ENCODE peak calls at places on chromosomes 6 and 20, in eight cellular contexts. One of them, this sample, is unnamed.

GRCh38 chr6:107045733-107046312 is 17.8 kb downstream of the MTRES1 start:
- DNase-seq in endothelial cell: no peak
- DNase-seq in AG08396: no peak
- DNase-seq in kidney tubule cell: no peak
- DNase-seq in DMS153: no peak
- DNase-seq in NCI-H526 treated with DMSO at 0.1 percent for 48 hours: no peak
- DNase-seq in tibial artery: no peak
- DNase-seq in stimulated activated naive B cell treated with anti-CD40 and anti-IgM and Interleukin-4, amounts not matched to agents 10 μg/mL and 1 μg/mL and 100 μg/mL, for 72 hours: no peak
- DNase-seq in this sample: no peak

GRCh38 chr6:73610444-73611275 is 43.1 kb downstream of the SLC17A5 start:
- DNase-seq in endothelial cell: no peak
- DNase-seq in AG08396: peak
- DNase-seq in kidney tubule cell: peak
- DNase-seq in DMS153: peak
- DNase-seq in NCI-H526 treated with DMSO at 0.1 percent for 48 hours: peak
- DNase-seq in tibial artery: no peak
- DNase-seq in stimulated activated naive B cell treated with anti-CD40 and anti-IgM and Interleukin-4, amounts not matched to agents 10 μg/mL and 1 μg/mL and 100 μg/mL, for 72 hours: no peak
- DNase-seq in this sample: peak

GRCh38 chr6:39452746-39453145 is 130.2 kb upstream of the KCNK16 start:
- DNase-seq in endothelial cell: no peak
- DNase-seq in AG08396: no peak
- DNase-seq in kidney tubule cell: peak
- DNase-seq in DMS153: no peak
- DNase-seq in NCI-H526 treated with DMSO at 0.1 percent for 48 hours: no peak
- DNase-seq in tibial artery: no peak
- DNase-seq in stimulated activated naive B cell treated with anti-CD40 and anti-IgM and Interleukin-4, amounts not matched to agents 10 μg/mL and 1 μg/mL and 100 μg/mL, for 72 hours: no peak
- DNase-seq in this sample: no peak

GRCh38 chr6:79421707-79422484 is 115.3 kb downstream of the LCA5 start:
- DNase-seq in endothelial cell: no peak
- DNase-seq in AG08396: peak
- DNase-seq in kidney tubule cell: peak
- DNase-seq in DMS153: peak
- DNase-seq in NCI-H526 treated with DMSO at 0.1 percent for 48 hours: peak
- DNase-seq in tibial artery: no peak
- DNase-seq in stimulated activated naive B cell treated with anti-CD40 and anti-IgM and Interleukin-4, amounts not matched to agents 10 μg/mL and 1 μg/mL and 100 μg/mL, for 72 hours: no peak
- DNase-seq in this sample: peak

GRCh38 chr6:22447191-22447590 is 122.2 kb upstream of the HDGFL1 start:
- DNase-seq in endothelial cell: no peak
- DNase-seq in AG08396: no peak
- DNase-seq in kidney tubule cell: no peak
- DNase-seq in DMS153: no peak
- DNase-seq in NCI-H526 treated with DMSO at 0.1 percent for 48 hours: no peak
- DNase-seq in tibial artery: no peak
- DNase-seq in stimulated activated naive B cell treated with anti-CD40 and anti-IgM and Interleukin-4, amounts not matched to agents 10 μg/mL and 1 μg/mL and 100 μg/mL, for 72 hours: no peak
- DNase-seq in this sample: no peak

GRCh38 chr20:41200446-41201202 is 63.3 kb downstream of the PLCG1 start:
- DNase-seq in endothelial cell: no peak
- DNase-seq in AG08396: no peak
- DNase-seq in kidney tubule cell: no peak
- DNase-seq in DMS153: no peak
- DNase-seq in NCI-H526 treated with DMSO at 0.1 percent for 48 hours: no peak
- DNase-seq in tibial artery: no peak
- DNase-seq in stimulated activated naive B cell treated with anti-CD40 and anti-IgM and Interleukin-4, amounts not matched to agents 10 μg/mL and 1 μg/mL and 100 μg/mL, for 72 hours: no peak
- DNase-seq in this sample: no peak

GRCh38 chr6:28712982-28713381 is 187.3 kb downstream of the GPX5 start:
- DNase-seq in endothelial cell: no peak
- DNase-seq in AG08396: no peak
- DNase-seq in kidney tubule cell: no peak
- DNase-seq in DMS153: no peak
- DNase-seq in NCI-H526 treated with DMSO at 0.1 percent for 48 hours: no peak
- DNase-seq in tibial artery: no peak
- DNase-seq in stimulated activated naive B cell treated with anti-CD40 and anti-IgM and Interleukin-4, amounts not matched to agents 10 μg/mL and 1 μg/mL and 100 μg/mL, for 72 hours: no peak
- DNase-seq in this sample: no peak

GRCh38 chr20:41482647-41483552 is 116.3 kb upstream of the EMILIN3 start:
- DNase-seq in endothelial cell: no peak
- DNase-seq in AG08396: peak
- DNase-seq in kidney tubule cell: peak
- DNase-seq in DMS153: no peak
- DNase-seq in NCI-H526 treated with DMSO at 0.1 percent for 48 hours: no peak
- DNase-seq in tibial artery: no peak
- DNase-seq in stimulated activated naive B cell treated with anti-CD40 and anti-IgM and Interleukin-4, amounts not matched to agents 10 μg/mL and 1 μg/mL and 100 μg/mL, for 72 hours: no peak
- DNase-seq in this sample: no peak

GRCh38 chr6:67854098-67854497 is 781.0 kb upstream of the ADGRB3 start:
- DNase-seq in endothelial cell: no peak
- DNase-seq in AG08396: no peak
- DNase-seq in kidney tubule cell: no peak
- DNase-seq in DMS153: no peak
- DNase-seq in NCI-H526 treated with DMSO at 0.1 percent for 48 hours: no peak
- DNase-seq in tibial artery: no peak
- DNase-seq in stimulated activated naive B cell treated with anti-CD40 and anti-IgM and Interleukin-4, amounts not matched to agents 10 μg/mL and 1 μg/mL and 100 μg/mL, for 72 hours: no peak
- DNase-seq in this sample: no peak

GRCh38 chr6:43669050-43669921 is 18.3 kb downstream of the MRPS18A start:
- DNase-seq in endothelial cell: no peak
- DNase-seq in AG08396: peak
- DNase-seq in kidney tubule cell: peak
- DNase-seq in DMS153: no peak
- DNase-seq in NCI-H526 treated with DMSO at 0.1 percent for 48 hours: no peak
- DNase-seq in tibial artery: peak
- DNase-seq in stimulated activated naive B cell treated with anti-CD40 and anti-IgM and Interleukin-4, amounts not matched to agents 10 μg/mL and 1 μg/mL and 100 μg/mL, for 72 hours: no peak
- DNase-seq in this sample: no peak

GRCh38 chr6:26331809-26332226 is 33.2 kb upstream of the BTN3A2 start:
- DNase-seq in endothelial cell: no peak
- DNase-seq in AG08396: no peak
- DNase-seq in kidney tubule cell: no peak
- DNase-seq in DMS153: no peak
- DNase-seq in NCI-H526 treated with DMSO at 0.1 percent for 48 hours: no peak
- DNase-seq in tibial artery: no peak
- DNase-seq in stimulated activated naive B cell treated with anti-CD40 and anti-IgM and Interleukin-4, amounts not matched to agents 10 μg/mL and 1 μg/mL and 100 μg/mL, for 72 hours: no peak
- DNase-seq in this sample: no peak

GRCh38 chr6:12058164-12058926 is 46.2 kb downstream of the HIVEP1 start:
- DNase-seq in endothelial cell: no peak
- DNase-seq in AG08396: no peak
- DNase-seq in kidney tubule cell: no peak
- DNase-seq in DMS153: no peak
- DNase-seq in NCI-H526 treated with DMSO at 0.1 percent for 48 hours: no peak
- DNase-seq in tibial artery: no peak
- DNase-seq in stimulated activated naive B cell treated with anti-CD40 and anti-IgM and Interleukin-4, amounts not matched to agents 10 μg/mL and 1 μg/mL and 100 μg/mL, for 72 hours: no peak
- DNase-seq in this sample: no peak

GRCh38 chr6:99093781-99094180 is 146.0 kb upstream of the FBXL4 start:
- DNase-seq in endothelial cell: no peak
- DNase-seq in AG08396: no peak
- DNase-seq in kidney tubule cell: no peak
- DNase-seq in DMS153: no peak
- DNase-seq in NCI-H526 treated with DMSO at 0.1 percent for 48 hours: peak
- DNase-seq in tibial artery: no peak
- DNase-seq in stimulated activated naive B cell treated with anti-CD40 and anti-IgM and Interleukin-4, amounts not matched to agents 10 μg/mL and 1 μg/mL and 100 μg/mL, for 72 hours: no peak
- DNase-seq in this sample: no peak

GRCh38 chr20:39111359-39112195 is 149.4 kb downstream of the DHX35 start:
- DNase-seq in endothelial cell: no peak
- DNase-seq in AG08396: no peak
- DNase-seq in kidney tubule cell: no peak
- DNase-seq in DMS153: no peak
- DNase-seq in NCI-H526 treated with DMSO at 0.1 percent for 48 hours: no peak
- DNase-seq in tibial artery: no peak
- DNase-seq in stimulated activated naive B cell treated with anti-CD40 and anti-IgM and Interleukin-4, amounts not matched to agents 10 μg/mL and 1 μg/mL and 100 μg/mL, for 72 hours: no peak
- DNase-seq in this sample: no peak

GRCh38 chr6:120805267-120805666 is 529.0 kb downstream of the TBC1D32 start:
- DNase-seq in endothelial cell: no peak
- DNase-seq in AG08396: no peak
- DNase-seq in kidney tubule cell: no peak
- DNase-seq in DMS153: no peak
- DNase-seq in NCI-H526 treated with DMSO at 0.1 percent for 48 hours: no peak
- DNase-seq in tibial artery: no peak
- DNase-seq in stimulated activated naive B cell treated with anti-CD40 and anti-IgM and Interleukin-4, amounts not matched to agents 10 μg/mL and 1 μg/mL and 100 μg/mL, for 72 hours: no peak
- DNase-seq in this sample: no peak

GRCh38 chr6:155126727-155127439 is 131.8 kb downstream of the TIAM2 start:
- DNase-seq in endothelial cell: no peak
- DNase-seq in AG08396: peak
- DNase-seq in kidney tubule cell: peak
- DNase-seq in DMS153: no peak
- DNase-seq in NCI-H526 treated with DMSO at 0.1 percent for 48 hours: no peak
- DNase-seq in tibial artery: no peak
- DNase-seq in stimulated activated naive B cell treated with anti-CD40 and anti-IgM and Interleukin-4, amounts not matched to agents 10 μg/mL and 1 μg/mL and 100 μg/mL, for 72 hours: no peak
- DNase-seq in this sample: peak

GRCh38 chr6:151209071-151209831 is 30.5 kb upstream of the AKAP12 start:
- DNase-seq in endothelial cell: no peak
- DNase-seq in AG08396: no peak
- DNase-seq in kidney tubule cell: peak
- DNase-seq in DMS153: peak
- DNase-seq in NCI-H526 treated with DMSO at 0.1 percent for 48 hours: no peak
- DNase-seq in tibial artery: no peak
- DNase-seq in stimulated activated naive B cell treated with anti-CD40 and anti-IgM and Interleukin-4, amounts not matched to agents 10 μg/mL and 1 μg/mL and 100 μg/mL, for 72 hours: no peak
- DNase-seq in this sample: peak